ENCODE peak calls at places on chromosomes 4 and X, in five cellular contexts. C is PC-3; B is CD8-positive, alpha-beta T cell; R is MV-4-11; S is activated CD8-positive, alpha-beta memory T cell treated with anti-CD3 and anti-CD28 coated beads for 48 hours. N is an unnamed sample.
A peak's percentile ranks its signal among the peaks of the same experiment; 100 is the strongest.

GRCh38 chr4:146654976-146655761 is 16.5 kb downstream of the POU4F2 start:
- DNase-seq in S (no peak), B (no peak), R (no peak), C (no peak), N (peak; percentile 29)

GRCh38 chr4:14837860-14838259 is 164.4 kb upstream of the CPEB2 start:
- DNase-seq in S (no peak), R (peak; percentile 82), B (no peak), C (no peak), N (no peak)

GRCh38 chrX:31435592-31435991 is 363.8 kb upstream of the FTHL17 start:
- DNase-seq in S (no peak), C (no peak), B (no peak), R (no peak), N (no peak)

GRCh38 chr4:185833055-185833598 is 21.1 kb upstream of the SORBS2 start:
- DNase-seq in B (no peak), R (no peak), C (no peak), S (no peak), N (no peak)

GRCh38 chrX:136819026-136819425 is 38.3 kb upstream of the ARHGEF6 start:
- DNase-seq in B (no peak), R (no peak), S (no peak), C (no peak), N (no peak)

GRCh38 chr4:153114771-153115321 is 89.4 kb upstream of the TRIM2 start:
- DNase-seq in B (peak; percentile 25), R (no peak), C (peak; percentile 83), S (no peak), N (no peak)

GRCh38 chrX:132171478-132171877 is 43.7 kb upstream of the FRMD7 start:
- DNase-seq in C (no peak), B (no peak), S (no peak), R (no peak), N (no peak)

GRCh38 chrX:45479196-45479834 is 278.6 kb upstream of the DIPK2B start:
- DNase-seq in B (no peak), S (no peak), C (peak; percentile 88), R (no peak), N (no peak)

GRCh38 chr4:184420402-184420801 is 53.9 kb downstream of the IRF2 start:
- DNase-seq in C (no peak), B (no peak), S (no peak), R (peak; percentile 12), N (no peak)

N was measured in GM13976.